ENCODE peak calls at places on chromosome 14, in seven cellular contexts. N is A549, J is mucosa of descending colon, P is SK-N-MC, S is WERI-Rb-1, A is aorta, W is cardiac fibroblast. Y is an unnamed sample.

GRCh38 chr14:74583689-74584434 is 28.2 kb downstream of the LTBP2 start:
- DNase-seq in N (peak; percentile 84), P (no peak), W (no peak), A (peak; percentile 41), S (no peak), J (peak; percentile 4), Y (no peak)

GRCh38 chr14:29637406-29637805 is 290.2 kb downstream of the PRKD1 start:
- DNase-seq in P (no peak), J (no peak), N (no peak), S (no peak), W (peak; percentile 89), A (peak; percentile 59), Y (peak; percentile 67)

GRCh38 chr14:35866595-35867279 is 40.6 kb downstream of the BRMS1L start:
- DNase-seq in W (no peak), P (peak; percentile 67), A (no peak), N (no peak), S (no peak), J (no peak), Y (no peak)

GRCh38 chr14:75995372-75996041 is 9.9 kb downstream of the IFT43 start:
- DNase-seq in N (no peak), W (peak; percentile 90), P (no peak), A (peak; percentile 88), S (no peak), J (no peak), Y (peak; percentile 49)

GRCh38 chr14:74616507-74616906 is 4.5 kb upstream of the LTBP2 start:
- DNase-seq in W (peak; percentile 73), N (peak; percentile 46), S (peak; percentile 58), P (no peak), A (peak; percentile 73), J (no peak), Y (no peak)

GRCh38 chr14:73762375-73762822 is 48.2 kb upstream of the PNMA1 start:
- DNase-seq in S (no peak), A (no peak), J (no peak), P (no peak), N (no peak), W (no peak), Y (no peak)

GRCh38 chr14:100325231-100325632 is 2.1 kb downstream of the SLC25A47 start:
- DNase-seq in A (no peak), J (no peak), N (no peak), W (no peak), S (no peak), P (no peak), Y (no peak)

GRCh38 chr14:100581228-100582145 is 5.7 kb downstream of the BEGAIN start:
- DNase-seq in W (no peak), P (no peak), N (no peak), S (no peak), A (peak; percentile 29), J (peak; percentile 19), Y (no peak)

GRCh38 chr14:43687866-43688265 is 819.2 kb downstream of the FSCB start:
- DNase-seq in A (no peak), W (peak; percentile 64), S (no peak), N (no peak), J (no peak), P (no peak), Y (peak; percentile 40)

GRCh38 chr14:86943391-86944365 is 1049.3 kb downstream of the GALC start:
- DNase-seq in P (peak; percentile 95), J (no peak), N (no peak), S (no peak), A (no peak), W (no peak), Y (no peak)

GRCh38 chr14:65229431-65230286 is 127.3 kb upstream of the MAX start:
- DNase-seq in S (no peak), W (peak; percentile 46), N (no peak), A (peak; percentile 54), P (no peak), J (peak; percentile 70), Y (no peak)

GRCh38 chr14:105061428-105062047 is 3.7 kb downstream of the GPR132 start:
- DNase-seq in A (peak; percentile 61), W (no peak), S (no peak), J (peak; percentile 82), P (no peak), N (no peak), Y (no peak)

GRCh38 chr14:64879635-64880381 is at the start of gene SPTB:
- DNase-seq in J (peak; percentile 48), A (no peak), P (no peak), W (no peak), N (peak; percentile 30), S (peak; percentile 77), Y (no peak)

GRCh38 chr14:24435192-24435810 is 5.5 kb downstream of the KHNYN start:
- DNase-seq in S (no peak), J (no peak), N (no peak), W (no peak), P (no peak), A (no peak), Y (no peak)

GRCh38 chr14:34682787-34683321 is 31.5 kb downstream of the CFL2 start:
- DNase-seq in P (no peak), W (peak; percentile 23), J (no peak), N (no peak), A (no peak), S (no peak), Y (no peak)

GRCh38 chr14:51547260-51547659 is 104.5 kb upstream of the FRMD6 start:
- DNase-seq in W (peak; percentile 98), J (no peak), A (peak; percentile 62), P (no peak), S (no peak), N (peak; percentile 55), Y (peak; percentile 99)

GRCh38 chr14:23428686-23429495 is 6.6 kb downstream of the MYH7 start:
- DNase-seq in P (no peak), S (no peak), W (no peak), A (no peak), N (no peak), J (no peak), Y (no peak)

GRCh38 chr14:65015391-65015790 is 28.7 kb downstream of the FNTB start:
- DNase-seq in S (no peak), J (no peak), P (no peak), W (no peak), A (no peak), N (no peak), Y (no peak)

GRCh38 chr14:80587096-80587724 is 354.3 kb downstream of the CEP128 start:
- DNase-seq in P (no peak), A (no peak), N (no peak), W (peak; percentile 69), S (no peak), J (no peak), Y (no peak)

GRCh38 chr14:31613188-31613587 is 52.0 kb downstream of the NUBPL start:
- DNase-seq in W (no peak), N (no peak), P (no peak), S (no peak), J (no peak), A (no peak), Y (no peak)

DNA sequence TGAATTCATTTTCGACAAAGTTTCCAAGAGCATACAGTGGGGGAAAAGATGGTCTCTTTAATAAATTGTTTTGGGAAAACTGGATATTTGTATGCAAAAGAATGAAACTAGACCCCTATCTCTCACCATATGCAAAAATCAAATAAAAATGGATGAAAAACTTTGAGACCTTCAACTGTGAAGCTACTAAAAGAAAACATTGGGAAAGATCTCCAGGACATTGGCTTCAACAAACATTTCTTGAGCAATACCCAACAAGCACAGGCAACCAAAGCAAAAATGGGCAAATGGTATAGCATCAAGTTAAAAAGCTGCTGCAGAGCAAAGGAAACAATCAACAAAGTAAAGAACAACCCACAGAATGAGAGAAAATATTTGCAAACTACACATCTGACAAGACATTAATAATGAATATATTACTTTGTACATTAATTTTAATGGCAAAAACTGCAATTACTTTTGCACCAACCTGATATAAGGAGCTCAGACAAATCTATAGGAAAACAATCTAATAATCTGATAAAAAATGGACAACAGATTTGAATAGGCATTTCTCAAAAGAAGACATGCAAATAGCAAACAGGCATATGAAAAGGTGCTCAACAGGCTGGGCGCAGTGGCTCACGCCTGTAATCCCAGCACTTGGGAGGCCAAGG is 50.7 kb downstream of the NUBPL start:
- DNase-seq in P (no peak), J (no peak), N (no peak), S (no peak), A (no peak), W (no peak), Y (no peak)
- H3K4me3 ChIP-seq in P (no peak overlapping the region), J (no peak overlapping the region), N (no peak overlapping the region), S (no peak overlapping the region), A (no peak overlapping the region), W (no peak overlapping the region), Y (no peak overlapping the region)

GRCh38 chr14:49770212-49770817 is 2.4 kb downstream of the KLHDC2 start:
- DNase-seq in W (peak; percentile 12), N (no peak), A (no peak), P (no peak), S (no peak), J (no peak), Y (no peak)
- H3K4me3 ChIP-seq in W (no peak overlapping the region), N (peak overlapping the region; percentile 93), A (no peak overlapping the region), P (peak overlapping the region; percentile 96), S (peak overlapping the region; percentile 97), J (no peak overlapping the region), Y (no peak overlapping the region)

GRCh38 chr14:39880965-39881364 is 448.7 kb upstream of the FBXO33 start:
- DNase-seq in J (no peak), S (no peak), P (no peak), W (no peak), A (no peak), N (no peak), Y (no peak)

GRCh38 chr14:39880106-39880695 is 448.0 kb upstream of the FBXO33 start:
- DNase-seq in W (no peak), P (no peak), A (no peak), N (no peak), S (no peak), J (no peak), Y (no peak)

GRCh38 chr14:39890026-39890425 is 457.8 kb upstream of the FBXO33 start:
- DNase-seq in A (no peak), N (no peak), J (no peak), W (no peak), P (no peak), S (no peak), Y (no peak)

GRCh38 chr14:39884091-39884490 is 451.9 kb upstream of the FBXO33 start:
- DNase-seq in P (no peak), J (no peak), A (no peak), W (no peak), N (no peak), S (no peak), Y (no peak)
- H3K4me3 ChIP-seq in P (no peak overlapping the region), J (no peak overlapping the region), A (no peak overlapping the region), W (no peak overlapping the region), N (no peak overlapping the region), S (no peak overlapping the region), Y (no peak overlapping the region)

DNA sequence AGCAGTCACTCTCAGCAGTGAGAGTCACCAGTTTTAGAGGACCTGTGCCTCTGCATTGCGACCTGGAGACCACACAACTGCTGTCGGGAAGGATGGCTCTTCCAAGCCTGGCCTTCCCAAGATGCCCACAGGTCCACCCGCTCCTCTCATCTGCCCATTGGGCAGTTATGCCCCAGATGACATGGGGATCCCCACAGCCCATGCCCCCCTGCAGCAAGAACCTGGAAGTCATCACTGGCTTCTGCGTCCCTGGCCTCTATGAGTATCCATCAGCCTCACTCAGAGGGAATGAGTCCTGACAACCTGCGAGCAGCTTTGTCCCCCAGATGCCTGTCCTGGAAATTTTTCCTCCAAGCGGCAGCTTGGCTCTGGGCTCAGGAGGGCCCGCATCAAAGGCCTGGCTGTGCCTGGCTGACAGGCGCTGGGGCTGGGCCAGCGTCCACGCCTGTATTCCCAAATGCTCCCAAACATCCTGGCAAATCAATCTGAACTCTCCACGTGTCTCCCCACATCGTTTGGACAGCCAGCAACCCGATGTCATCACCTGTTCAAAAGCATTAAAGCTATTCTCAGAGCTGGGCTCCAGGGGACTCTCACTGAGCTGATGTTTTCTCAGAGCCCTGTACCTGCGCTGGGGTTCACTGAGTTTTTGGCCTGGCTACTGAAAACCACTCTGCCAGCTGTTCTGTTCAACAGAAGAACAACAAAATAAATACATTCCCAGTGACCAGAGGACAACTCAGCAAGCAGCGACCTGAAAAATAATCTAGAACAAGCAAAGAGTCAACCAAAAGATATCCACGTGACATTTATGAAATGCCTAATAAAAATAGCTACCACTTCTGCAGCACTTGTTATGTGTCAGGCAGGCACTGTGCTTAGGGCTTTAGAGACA is 57.8 kb downstream of the CLMN start:
- DNase-seq in N (no peak), J (no peak), S (no peak), P (no peak), W (no peak), A (no peak), Y (no peak)
- H3K4me3 ChIP-seq in N (no peak overlapping the region), J (no peak overlapping the region), S (no peak overlapping the region), P (no peak overlapping the region), W (no peak overlapping the region), A (no peak overlapping the region), Y (no peak overlapping the region)

Y was measured in skeletal muscle cell.